ENCODE peak calls at places on chromosomes 3 and 15, in ten cellular contexts. A is cardiac fibroblast; J is tibial nerve; K is naive thymus-derived CD4-positive, alpha-beta T cell; Y is aorta; T is NCI-H1105; D is mesothelial cell of epicardium; G is NCI-H345; U is amygdala; C is NCI-H1092 treated with DMSO at 0.1 percent for 48 hours. X is an unnamed sample.

GRCh38 chr3:157388976-157389375 is 47.7 kb upstream of the PTX3 start:
- DNase-seq in G (no peak), Y (no peak), K (no peak), C (no peak), A (peak), U (no peak), J (no peak), D (no peak), T (no peak), X (no peak)

GRCh38 chr3:23094890-23095462 is 108.2 kb upstream of the UBE2E2 start:
- DNase-seq in U (no peak), Y (no peak), T (peak), J (no peak), A (peak), G (peak), C (no peak), D (no peak), K (no peak), X (no peak)

GRCh38 chr3:61783993-61784718 is 222.8 kb downstream of the PTPRG start:
- DNase-seq in C (no peak), D (no peak), K (no peak), T (no peak), A (peak), U (no peak), Y (no peak), J (no peak), G (no peak), X (no peak)

GRCh38 chr3:11734-12133 is 184.8 kb upstream of the CHL1 start:
- DNase-seq in C (no peak), U (no peak), G (no peak), J (no peak), K (peak), Y (peak), T (no peak), A (peak), D (peak), X (no peak)

GRCh38 chr15:69060744-69061143 is 46.2 kb downstream of the NOX5 start:
- DNase-seq in D (no peak), Y (no peak), J (no peak), C (no peak), T (no peak), U (no peak), K (peak), G (no peak), A (no peak), X (no peak)

GRCh38 chr15:73930371-73930770 is 4.1 kb downstream of the LOXL1 start:
- DNase-seq in G (no peak), A (peak), T (no peak), J (no peak), K (no peak), U (no peak), C (no peak), Y (peak), D (no peak), X (no peak)

GRCh38 chr15:90836296-90836871 is 32.0 kb upstream of the FURIN start:
- DNase-seq in T (no peak), A (peak), J (no peak), D (no peak), K (no peak), G (peak), C (no peak), U (no peak), Y (no peak), X (no peak)

GRCh38 chr3:57805674-57806073 is 49.6 kb downstream of the SLMAP start:
- DNase-seq in Y (no peak), C (no peak), G (no peak), D (no peak), K (no peak), T (no peak), A (peak), U (no peak), J (no peak), X (no peak)

GRCh38 chr3:197484204-197484901 is 71.4 kb downstream of the BDH1 start:
- DNase-seq in A (no peak), K (no peak), U (no peak), Y (no peak), J (no peak), T (no peak), G (no peak), D (no peak), C (no peak), X (no peak)

GRCh38 chr3:49012441-49013017 is 5.3 kb downstream of the WDR6 start:
- DNase-seq in Y (no peak), U (no peak), D (no peak), G (no peak), A (no peak), J (no peak), T (no peak), K (no peak), C (no peak), X (no peak)

GRCh38 chr3:89072671-89073070 is 34.8 kb upstream of the EPHA3 start:
- DNase-seq in K (no peak), D (no peak), G (no peak), C (no peak), U (no peak), Y (no peak), A (no peak), T (peak), J (no peak), X (no peak)

GRCh38 chr3:54376941-54377578 is 254.7 kb downstream of the CACNA2D3 start:
- DNase-seq in Y (no peak), G (no peak), C (no peak), A (no peak), K (no peak), U (no peak), D (no peak), J (no peak), T (no peak), X (no peak)

GRCh38 chr15:48333553-48333952 is 2.3 kb downstream of the DUT start:
- DNase-seq in Y (no peak), T (no peak), G (no peak), C (no peak), A (no peak), U (no peak), K (no peak), J (no peak), D (no peak), X (no peak)

GRCh38 chr3:46359748-46360509 is 6.0 kb downstream of the CCR2 start:
- DNase-seq in D (no peak), C (peak), G (peak), K (no peak), A (peak), J (no peak), U (no peak), Y (no peak), T (peak), X (peak)

GRCh38 chr15:52109559-52110451 is 2.8 kb downstream of the BCL2L10 start:
- DNase-seq in J (no peak), K (no peak), T (no peak), C (no peak), D (no peak), A (no peak), U (no peak), Y (no peak), G (no peak), X (no peak)

GRCh38 chr15:64775551-64776401 is at the start of gene RBPMS2:
- DNase-seq in T (no peak), A (no peak), K (no peak), J (peak), U (no peak), Y (no peak), G (no peak), D (no peak), C (no peak), X (no peak)

GRCh38 chr15:96335429-96335807 is 4.9 kb downstream of the NR2F2 start:
- DNase-seq in Y (no peak), C (no peak), G (no peak), T (no peak), D (no peak), A (peak), U (no peak), K (no peak), J (peak), X (no peak)

GRCh38 chr3:8301977-8302589 is 199.5 kb upstream of the LMCD1 start:
- DNase-seq in T (no peak), G (peak), K (peak), Y (no peak), A (peak), U (no peak), J (no peak), C (peak), D (no peak), X (no peak)

GRCh38 chr3:23611737-23612295 is 193.9 kb upstream of the UBE2E1 start:
- DNase-seq in A (peak), U (peak), T (no peak), Y (peak), C (peak), D (peak), G (no peak), J (peak), K (no peak), X (no peak)

GRCh38 chr3:61589856-61590255 is 28.5 kb downstream of the PTPRG start:
- DNase-seq in K (no peak), G (no peak), Y (no peak), C (no peak), U (no peak), T (no peak), J (no peak), A (peak), D (no peak), X (no peak)

GRCh38 chr15:95763426-95763825 is 567.1 kb upstream of the NR2F2 start:
- DNase-seq in D (no peak), T (no peak), Y (no peak), U (no peak), G (no peak), J (no peak), C (no peak), A (no peak), K (no peak), X (no peak)

GRCh38 chr3:171806200-171807128 is 3.8 kb downstream of the PLD1 start:
- DNase-seq in G (no peak), C (no peak), Y (no peak), T (no peak), A (peak), J (no peak), U (no peak), D (no peak), K (no peak), X (no peak)

GRCh38 chr3:40584625-40585189 is 59.9 kb downstream of the ZNF621 start:
- DNase-seq in D (peak), K (peak), Y (peak), U (peak), T (peak), A (peak), G (peak), J (peak), C (peak), X (peak)